ENCODE peak calls at places on chromosomes 5 and 9, in ten cellular contexts. One of them, this sample, is unnamed.

GRCh38 chr5:11494340-11494739 is 409.9 kb downstream of the CTNND2 start:
- DNase-seq in choroid plexus epithelial cell: peak
- DNase-seq in progenitor cell of endocrine pancreas: no peak
- DNase-seq in fibroblast of lung: no peak
- DNase-seq in IMR-90: no peak
- DNase-seq in AG04449: no peak
- DNase-seq in left lung: no peak
- DNase-seq in foreskin fibroblast: no peak
- DNase-seq in coronary artery: no peak
- DNase-seq in ovary: no peak
- DNase-seq in this sample: no peak

GRCh38 chr5:132251220-132251725 is 6.2 kb upstream of the PDLIM4 start:
- DNase-seq in coronary artery: peak
- DNase-seq in IMR-90: peak
- DNase-seq in foreskin fibroblast: no peak
- DNase-seq in left lung: no peak
- DNase-seq in fibroblast of lung: peak
- DNase-seq in AG04449: no peak
- DNase-seq in ovary: no peak
- DNase-seq in choroid plexus epithelial cell: no peak
- DNase-seq in progenitor cell of endocrine pancreas: no peak
- DNase-seq in this sample: no peak

GRCh38 chr5:15637886-15638285 is 137.9 kb downstream of the FBXL7 start:
- DNase-seq in ovary: no peak
- DNase-seq in left lung: no peak
- DNase-seq in AG04449: no peak
- DNase-seq in IMR-90: no peak
- DNase-seq in progenitor cell of endocrine pancreas: no peak
- DNase-seq in choroid plexus epithelial cell: peak
- DNase-seq in foreskin fibroblast: no peak
- DNase-seq in fibroblast of lung: no peak
- DNase-seq in coronary artery: no peak
- DNase-seq in this sample: no peak

GRCh38 chr9:117325110-117325788 is 89.6 kb downstream of the ASTN2 start:
- DNase-seq in IMR-90: no peak
- DNase-seq in choroid plexus epithelial cell: no peak
- DNase-seq in AG04449: no peak
- DNase-seq in ovary: no peak
- DNase-seq in foreskin fibroblast: no peak
- DNase-seq in fibroblast of lung: no peak
- DNase-seq in progenitor cell of endocrine pancreas: no peak
- DNase-seq in coronary artery: no peak
- DNase-seq in left lung: no peak
- DNase-seq in this sample: no peak

GRCh38 chr9:133677126-133678010 is 41.2 kb downstream of the DBH start:
- DNase-seq in IMR-90: no peak
- DNase-seq in choroid plexus epithelial cell: no peak
- DNase-seq in AG04449: no peak
- DNase-seq in foreskin fibroblast: no peak
- DNase-seq in coronary artery: no peak
- DNase-seq in progenitor cell of endocrine pancreas: no peak
- DNase-seq in left lung: peak
- DNase-seq in fibroblast of lung: no peak
- DNase-seq in ovary: no peak
- DNase-seq in this sample: no peak

GRCh38 chr9:117377046-117377445 is 37.8 kb downstream of the ASTN2 start:
- DNase-seq in progenitor cell of endocrine pancreas: no peak
- DNase-seq in coronary artery: no peak
- DNase-seq in AG04449: no peak
- DNase-seq in foreskin fibroblast: no peak
- DNase-seq in IMR-90: no peak
- DNase-seq in choroid plexus epithelial cell: no peak
- DNase-seq in fibroblast of lung: no peak
- DNase-seq in left lung: no peak
- DNase-seq in ovary: no peak
- DNase-seq in this sample: no peak

GRCh38 chr9:123359546-123359945 is 3.5 kb downstream of the CRB2 start:
- DNase-seq in left lung: no peak
- DNase-seq in choroid plexus epithelial cell: no peak
- DNase-seq in ovary: no peak
- DNase-seq in fibroblast of lung: no peak
- DNase-seq in IMR-90: no peak
- DNase-seq in AG04449: no peak
- DNase-seq in coronary artery: no peak
- DNase-seq in progenitor cell of endocrine pancreas: no peak
- DNase-seq in foreskin fibroblast: no peak
- DNase-seq in this sample: no peak

GRCh38 chr9:114525505-114525904 is 20.2 kb upstream of the WHRN start:
- DNase-seq in progenitor cell of endocrine pancreas: no peak
- DNase-seq in ovary: no peak
- DNase-seq in choroid plexus epithelial cell: peak
- DNase-seq in coronary artery: no peak
- DNase-seq in left lung: no peak
- DNase-seq in foreskin fibroblast: no peak
- DNase-seq in AG04449: no peak
- DNase-seq in fibroblast of lung: peak
- DNase-seq in IMR-90: peak
- DNase-seq in this sample: peak

GRCh38 chr5:1640276-1640898 is 116.6 kb upstream of the LPCAT1 start:
- DNase-seq in coronary artery: no peak
- DNase-seq in ovary: no peak
- DNase-seq in left lung: peak
- DNase-seq in AG04449: no peak
- DNase-seq in choroid plexus epithelial cell: no peak
- DNase-seq in foreskin fibroblast: no peak
- DNase-seq in IMR-90: no peak
- DNase-seq in progenitor cell of endocrine pancreas: no peak
- DNase-seq in fibroblast of lung: no peak
- DNase-seq in this sample: no peak

GRCh38 chr9:70579686-70580085 is 165.2 kb upstream of the KLF9 start:
- DNase-seq in progenitor cell of endocrine pancreas: no peak
- DNase-seq in AG04449: no peak
- DNase-seq in IMR-90: no peak
- DNase-seq in choroid plexus epithelial cell: no peak
- DNase-seq in foreskin fibroblast: no peak
- DNase-seq in fibroblast of lung: no peak
- DNase-seq in coronary artery: no peak
- DNase-seq in ovary: no peak
- DNase-seq in left lung: no peak
- DNase-seq in this sample: no peak

GRCh38 chr5:133938039-133938821 is 30.2 kb downstream of the C5orf15 start:
- DNase-seq in IMR-90: no peak
- DNase-seq in ovary: no peak
- DNase-seq in foreskin fibroblast: no peak
- DNase-seq in coronary artery: peak
- DNase-seq in progenitor cell of endocrine pancreas: no peak
- DNase-seq in AG04449: no peak
- DNase-seq in choroid plexus epithelial cell: no peak
- DNase-seq in left lung: no peak
- DNase-seq in fibroblast of lung: no peak
- DNase-seq in this sample: no peak

GRCh38 chr9:107425110-107426025 is 64.2 kb downstream of the KLF4 start:
- DNase-seq in IMR-90: peak
- DNase-seq in ovary: peak
- DNase-seq in progenitor cell of endocrine pancreas: peak
- DNase-seq in choroid plexus epithelial cell: peak
- DNase-seq in coronary artery: peak
- DNase-seq in AG04449: no peak
- DNase-seq in fibroblast of lung: peak
- DNase-seq in foreskin fibroblast: peak
- DNase-seq in left lung: peak
- DNase-seq in this sample: no peak

DNA sequence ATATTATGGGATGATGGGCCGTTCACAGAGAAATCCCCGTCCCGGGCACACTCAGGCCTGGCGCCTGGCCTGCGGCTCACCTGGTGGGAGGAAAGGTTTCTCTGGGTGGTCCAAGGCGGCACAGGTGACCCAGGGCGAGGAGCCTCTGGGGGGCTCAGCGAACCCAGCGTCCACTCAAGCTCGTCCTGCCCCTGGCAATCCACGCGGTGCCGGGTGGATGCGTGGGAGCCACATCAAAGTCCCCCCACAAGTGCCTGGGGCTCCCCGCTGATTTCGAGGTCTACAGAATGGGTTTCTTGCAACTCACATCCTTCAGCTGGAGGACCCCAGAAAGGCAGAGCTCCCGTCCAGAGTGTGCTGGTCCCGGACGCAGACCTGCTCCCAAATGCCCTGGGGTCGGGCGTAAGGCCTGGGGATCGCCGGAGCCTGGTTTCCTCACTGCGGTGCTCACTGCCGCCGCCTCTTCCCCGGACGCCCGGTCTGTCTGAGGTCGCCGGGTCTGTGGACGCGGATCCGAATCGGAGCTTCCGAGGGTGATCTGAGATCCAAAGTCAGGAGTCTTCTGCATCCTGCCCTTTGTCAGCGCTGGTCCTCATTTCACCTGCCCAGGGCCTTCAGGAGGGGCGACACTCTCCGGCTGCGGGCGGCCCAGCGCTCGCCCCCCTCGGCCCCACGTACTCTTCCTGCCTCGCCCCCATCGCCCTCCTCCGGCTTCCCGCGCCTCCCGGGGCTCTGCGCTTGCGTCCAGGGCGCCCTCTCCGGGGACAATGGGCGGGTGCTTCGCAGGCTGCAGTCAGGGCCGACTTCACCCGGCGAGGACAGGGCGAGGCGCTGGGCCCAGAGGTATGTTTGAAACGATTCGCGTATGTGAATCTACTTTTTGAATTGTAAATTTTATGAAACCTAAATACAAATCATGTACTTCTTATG is 20.0 kb upstream of the RUFY1 start:
- DNase-seq in progenitor cell of endocrine pancreas: peak
- DNase-seq in foreskin fibroblast: peak
- DNase-seq in choroid plexus epithelial cell: peak
- DNase-seq in AG04449: no peak
- DNase-seq in fibroblast of lung: peak
- DNase-seq in IMR-90: no peak
- DNase-seq in left lung: peak
- DNase-seq in ovary: peak
- DNase-seq in coronary artery: no peak
- DNase-seq in this sample: no peak
- TF ChIP-seq CTCF in progenitor cell of endocrine pancreas: peak
- TF ChIP-seq CTCF in foreskin fibroblast: peak
- TF ChIP-seq CTCF in choroid plexus epithelial cell: peak
- TF ChIP-seq CTCF in AG04449: peak
- TF ChIP-seq CTCF in fibroblast of lung: no peak
- TF ChIP-seq CTCF in IMR-90: no peak
- TF ChIP-seq CTCF in left lung: peak
- TF ChIP-seq CTCF in ovary: no peak
- TF ChIP-seq CTCF in coronary artery: peak
- TF ChIP-seq CTCF in this sample: peak

DNA sequence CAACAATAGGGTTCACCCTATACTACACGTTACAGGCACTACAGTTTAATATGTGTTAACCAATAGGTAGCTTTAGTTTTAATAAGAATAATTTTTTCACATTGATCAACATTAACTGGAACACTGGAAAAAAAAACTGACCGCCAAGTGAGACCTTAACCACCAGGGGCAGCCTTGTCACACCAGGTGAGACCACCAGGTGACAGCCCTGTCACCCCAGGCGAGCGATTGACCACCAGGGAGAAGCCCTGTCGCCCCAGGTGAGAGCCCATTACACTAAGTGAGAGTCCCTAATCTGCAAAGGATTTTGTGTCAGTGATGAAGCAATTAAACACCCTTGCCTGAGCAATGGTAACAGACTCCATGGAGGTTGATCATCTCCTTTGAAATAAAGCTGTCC is 75.4 kb upstream of the SYK start:
- DNase-seq in choroid plexus epithelial cell: no peak
- DNase-seq in ovary: no peak
- DNase-seq in coronary artery: no peak
- DNase-seq in fibroblast of lung: no peak
- DNase-seq in progenitor cell of endocrine pancreas: no peak
- DNase-seq in IMR-90: no peak
- DNase-seq in left lung: no peak
- DNase-seq in AG04449: no peak
- DNase-seq in foreskin fibroblast: no peak
- DNase-seq in this sample: no peak
- TF ChIP-seq CTCF in choroid plexus epithelial cell: no peak
- TF ChIP-seq CTCF in ovary: no peak
- TF ChIP-seq CTCF in coronary artery: no peak
- TF ChIP-seq CTCF in fibroblast of lung: no peak
- TF ChIP-seq CTCF in progenitor cell of endocrine pancreas: peak
- TF ChIP-seq CTCF in IMR-90: no peak
- TF ChIP-seq CTCF in left lung: no peak
- TF ChIP-seq CTCF in AG04449: no peak
- TF ChIP-seq CTCF in foreskin fibroblast: no peak
- TF ChIP-seq CTCF in this sample: no peak

GRCh38 chr5:53123702-53124101 is 14.1 kb upstream of the MOCS2 start:
- DNase-seq in fibroblast of lung: no peak
- DNase-seq in coronary artery: no peak
- DNase-seq in progenitor cell of endocrine pancreas: no peak
- DNase-seq in foreskin fibroblast: no peak
- DNase-seq in left lung: no peak
- DNase-seq in ovary: no peak
- DNase-seq in AG04449: no peak
- DNase-seq in IMR-90: peak
- DNase-seq in choroid plexus epithelial cell: peak
- DNase-seq in this sample: no peak
- TF ChIP-seq CTCF in fibroblast of lung: no peak
- TF ChIP-seq CTCF in coronary artery: no peak
- TF ChIP-seq CTCF in progenitor cell of endocrine pancreas: peak
- TF ChIP-seq CTCF in foreskin fibroblast: peak
- TF ChIP-seq CTCF in left lung: no peak
- TF ChIP-seq CTCF in ovary: no peak
- TF ChIP-seq CTCF in AG04449: no peak
- TF ChIP-seq CTCF in IMR-90: peak
- TF ChIP-seq CTCF in choroid plexus epithelial cell: peak
- TF ChIP-seq CTCF in this sample: peak

GRCh38 chr5:13214182-13214581 is 730.3 kb downstream of the DNAH5 start:
- DNase-seq in ovary: no peak
- DNase-seq in left lung: no peak
- DNase-seq in AG04449: no peak
- DNase-seq in foreskin fibroblast: no peak
- DNase-seq in fibroblast of lung: no peak
- DNase-seq in choroid plexus epithelial cell: no peak
- DNase-seq in coronary artery: no peak
- DNase-seq in IMR-90: no peak
- DNase-seq in progenitor cell of endocrine pancreas: no peak
- DNase-seq in this sample: no peak

GRCh38 chr5:13215370-13215769 is 729.1 kb downstream of the DNAH5 start:
- DNase-seq in IMR-90: no peak
- DNase-seq in ovary: no peak
- DNase-seq in left lung: no peak
- DNase-seq in AG04449: no peak
- DNase-seq in choroid plexus epithelial cell: no peak
- DNase-seq in fibroblast of lung: no peak
- DNase-seq in coronary artery: no peak
- DNase-seq in foreskin fibroblast: no peak
- DNase-seq in progenitor cell of endocrine pancreas: no peak
- DNase-seq in this sample: no peak

GRCh38 chr5:13217636-13218035 is 726.9 kb downstream of the DNAH5 start:
- DNase-seq in fibroblast of lung: peak
- DNase-seq in coronary artery: no peak
- DNase-seq in left lung: no peak
- DNase-seq in progenitor cell of endocrine pancreas: no peak
- DNase-seq in foreskin fibroblast: no peak
- DNase-seq in IMR-90: no peak
- DNase-seq in choroid plexus epithelial cell: peak
- DNase-seq in AG04449: no peak
- DNase-seq in ovary: no peak
- DNase-seq in this sample: no peak

GRCh38 chr5:13215806-13216205 is 728.7 kb downstream of the DNAH5 start:
- DNase-seq in IMR-90: no peak
- DNase-seq in progenitor cell of endocrine pancreas: no peak
- DNase-seq in AG04449: no peak
- DNase-seq in choroid plexus epithelial cell: no peak
- DNase-seq in coronary artery: no peak
- DNase-seq in fibroblast of lung: no peak
- DNase-seq in ovary: no peak
- DNase-seq in foreskin fibroblast: no peak
- DNase-seq in left lung: no peak
- DNase-seq in this sample: no peak

GRCh38 chr5:13218518-13218917 is 726.0 kb downstream of the DNAH5 start:
- DNase-seq in choroid plexus epithelial cell: no peak
- DNase-seq in left lung: no peak
- DNase-seq in AG04449: no peak
- DNase-seq in progenitor cell of endocrine pancreas: no peak
- DNase-seq in IMR-90: no peak
- DNase-seq in foreskin fibroblast: no peak
- DNase-seq in fibroblast of lung: no peak
- DNase-seq in ovary: no peak
- DNase-seq in coronary artery: no peak
- DNase-seq in this sample: no peak
- TF ChIP-seq CTCF in choroid plexus epithelial cell: no peak
- TF ChIP-seq CTCF in left lung: no peak
- TF ChIP-seq CTCF in AG04449: no peak
- TF ChIP-seq CTCF in progenitor cell of endocrine pancreas: no peak
- TF ChIP-seq CTCF in IMR-90: peak
- TF ChIP-seq CTCF in foreskin fibroblast: no peak
- TF ChIP-seq CTCF in fibroblast of lung: no peak
- TF ChIP-seq CTCF in ovary: no peak
- TF ChIP-seq CTCF in coronary artery: no peak
- TF ChIP-seq CTCF in this sample: no peak